ENCODE peak calls at places on chromosomes 2 and 18, in six cellular contexts. A is IMR-90, E is tibial nerve, H is uterus, R is gastrocnemius medialis, T is H1. G is an unnamed sample.

GRCh38 chr2:130252880-130253645 is 54.8 kb upstream of the TUBA3E start:
- DNase-seq in E (no peak), A (no peak), H (no peak), T (no peak), R (no peak), G (no peak)

GRCh38 chr2:217530399-217531100 is 472.2 kb downstream of the TNS1 start:
- DNase-seq in R (no peak), T (no peak), H (peak), A (no peak), E (no peak), G (no peak)

GRCh38 chr2:23291274-23291673 is 93.7 kb upstream of the KLHL29 start:
- DNase-seq in E (peak), R (peak), H (peak), A (no peak), T (no peak), G (no peak)

GRCh38 chr2:109239720-109240119 is 110.7 kb downstream of the SH3RF3 start:
- DNase-seq in R (no peak), H (no peak), A (peak), E (no peak), T (no peak), G (no peak)

GRCh38 chr2:221370076-221370941 is 201.8 kb downstream of the EPHA4 start:
- DNase-seq in E (no peak), T (no peak), H (no peak), R (no peak), A (no peak), G (no peak)

GRCh38 chr2:219519526-219519916 is 5.2 kb downstream of the ASIC4 start:
- DNase-seq in R (no peak), E (no peak), A (no peak), T (no peak), H (no peak), G (no peak)

GRCh38 chr2:48912110-48912509 is 156.6 kb upstream of the LHCGR start:
- DNase-seq in H (no peak), R (no peak), E (no peak), A (no peak), T (no peak), G (no peak)

GRCh38 chr2:120267348-120267747 is 14.7 kb downstream of the RALB start:
- DNase-seq in T (no peak), R (no peak), H (no peak), E (no peak), A (no peak), G (no peak)

GRCh38 chr2:3634631-3635091 is 23.3 kb upstream of the ALLC start:
- DNase-seq in R (no peak), H (peak), T (no peak), A (no peak), E (no peak), G (no peak)

GRCh38 chr18:9101730-9102390 is 639 bp upstream of the NDUFV2 start:
- DNase-seq in T (no peak), E (no peak), R (no peak), A (peak), H (no peak), G (no peak)

GRCh38 chr2:177908182-177908581 is 164.4 kb downstream of the PDE11A start:
- DNase-seq in H (no peak), E (no peak), A (peak), T (no peak), R (no peak), G (no peak)

GRCh38 chr2:237422309-237422708 is 8.3 kb upstream of the COL6A3 start:
- DNase-seq in R (no peak), A (peak), H (no peak), T (no peak), E (no peak), G (no peak)

GRCh38 chr18:2411381-2411977 is 159.8 kb downstream of the METTL4 start:
- DNase-seq in E (no peak), A (peak), R (no peak), T (no peak), H (no peak), G (no peak)

GRCh38 chr2:167944825-167945659 is 302.4 kb downstream of the STK39 start:
- DNase-seq in H (no peak), R (no peak), E (no peak), T (no peak), A (peak), G (no peak)

GRCh38 chr2:135909976-135910375 is 33.7 kb upstream of the MCM6 start:
- DNase-seq in R (no peak), A (peak), E (no peak), H (no peak), T (no peak), G (no peak)

GRCh38 chr2:96407919-96408550 is 72.5 kb downstream of the NCAPH start:
- DNase-seq in R (no peak), T (no peak), A (no peak), E (no peak), H (no peak), G (no peak)

GRCh38 chr18:37362158-37362890 is 203.3 kb downstream of the CELF4 start:
- DNase-seq in E (no peak), H (no peak), T (peak), R (no peak), A (no peak), G (no peak)

GRCh38 chr2:216770050-216770449 is 74.7 kb upstream of the IGFBP5 start:
- DNase-seq in E (no peak), T (peak), A (no peak), R (no peak), H (no peak), G (no peak)

GRCh38 chr18:6781846-6782245 is 52.3 kb downstream of the ARHGAP28 start:
- DNase-seq in H (no peak), E (no peak), T (no peak), A (peak), R (peak), G (no peak)

GRCh38 chr18:13464432-13465125 is 246.0 kb downstream of the LDLRAD4 start:
- DNase-seq in H (no peak), T (no peak), A (no peak), R (peak), E (peak), G (no peak)

GRCh38 chr2:155722290-155722689 is 610.2 kb downstream of the NR4A2 start:
- DNase-seq in H (no peak), A (no peak), E (no peak), T (no peak), R (no peak), G (no peak)

GRCh38 chr18:48402953-48403352 is 6.2 kb downstream of the ZBTB7C start:
- DNase-seq in R (no peak), H (no peak), T (no peak), A (no peak), E (no peak), G (no peak)

GRCh38 chr2:117972466-117973123 is 41.3 kb downstream of the CCDC93 start:
- DNase-seq in A (peak), E (no peak), H (no peak), T (no peak), R (no peak), G (no peak)

GRCh38 chr2:121285077-121285449 is at the start of gene TFCP2L1:
- DNase-seq in H (no peak), E (no peak), A (no peak), R (no peak), T (no peak), G (no peak)

GRCh38 chr2:241739177-241739576 is 4.7 kb downstream of the D2HGDH start:
- DNase-seq in H (no peak), R (no peak), T (no peak), A (no peak), E (no peak), G (no peak)

GRCh38 chr2:17476060-17476459 is 42.2 kb downstream of the RAD51AP2 start:
- DNase-seq in H (no peak), R (no peak), A (no peak), T (no peak), E (no peak), G (no peak)

GRCh38 chr18:24009651-24010333 is 4.8 kb upstream of the TTC39C start:
- DNase-seq in R (no peak), E (no peak), H (no peak), A (no peak), T (no peak), G (no peak)

GRCh38 chr2:96800762-96801463 is 15.2 kb upstream of the CNNM3 start:
- DNase-seq in R (peak), T (peak), A (peak), H (peak), E (peak), G (peak)

GRCh38 chr18:31369478-31369877 is 7.1 kb upstream of the DSG4 start:
- DNase-seq in R (no peak), H (no peak), T (no peak), E (no peak), A (no peak), G (no peak)

GRCh38 chr2:16785072-16785638 is 119.5 kb upstream of the CYRIA start:
- DNase-seq in E (no peak), T (no peak), H (no peak), A (no peak), R (no peak), G (no peak)

GRCh38 chr2:203787954-203788353 is 79.6 kb upstream of the CTLA4 start:
- DNase-seq in T (no peak), R (no peak), A (no peak), E (no peak), H (no peak), G (no peak)

GRCh38 chr2:20122864-20123263 is 71.4 kb upstream of the LAPTM4A start:
- DNase-seq in H (no peak), A (no peak), T (no peak), E (no peak), R (no peak), G (no peak)
- H3K27ac ChIP-seq in H (no peak), A (no peak), T (no peak), E (no peak), R (no peak), G (no peak)

DNA sequence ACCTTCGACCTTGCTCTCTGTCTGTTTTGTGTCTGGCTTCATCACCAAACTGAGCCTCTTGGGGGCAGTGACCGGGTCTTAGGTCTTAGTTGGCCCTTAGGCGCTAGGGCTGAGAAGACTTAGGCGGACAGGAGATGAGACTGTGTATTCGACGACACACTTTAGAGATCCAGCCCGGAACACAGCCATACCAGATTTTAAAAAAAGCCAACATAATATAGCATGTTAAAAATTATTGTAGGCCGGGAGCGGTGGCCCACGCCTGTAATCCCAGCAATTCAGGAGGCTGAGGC is 9.5 kb upstream of the PROC start:
- DNase-seq in H (no peak), A (no peak), E (no peak), T (no peak), R (no peak), G (no peak)
- H3K4me3 ChIP-seq in H (peak), A (no peak), E (no peak), T (peak), R (peak), G (peak)

DNA sequence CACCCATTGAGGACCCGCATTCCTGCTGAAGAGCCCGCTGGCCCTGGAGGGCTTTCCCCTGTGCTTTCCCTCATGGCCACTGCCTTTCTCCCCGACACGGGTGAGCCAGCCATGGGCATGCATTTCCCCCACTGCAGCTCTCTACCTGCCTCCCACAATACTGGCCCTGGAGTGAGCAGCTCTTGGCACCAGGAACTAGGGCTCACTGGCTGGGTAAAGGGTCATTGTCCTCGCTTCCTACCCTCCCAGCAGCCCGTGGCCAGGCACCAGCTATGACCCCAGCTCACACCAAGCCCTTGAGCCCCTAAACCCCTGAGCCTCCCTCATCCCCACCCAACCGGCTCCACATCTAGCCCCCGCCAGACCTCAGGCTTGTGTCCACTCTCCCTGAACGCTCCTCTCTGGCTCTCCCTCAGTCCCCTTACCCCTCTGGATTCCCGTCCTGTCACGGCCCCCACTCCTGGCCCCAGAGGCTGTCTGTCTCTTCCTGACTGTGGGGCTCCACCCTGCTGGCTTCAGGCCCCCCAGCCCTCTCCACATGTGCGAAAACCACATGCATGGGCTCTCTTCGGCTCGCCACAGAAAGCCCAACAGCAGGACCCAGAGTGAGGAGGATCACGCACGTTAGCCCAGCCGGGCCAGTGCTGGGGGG is 199.8 kb downstream of the ZFP36L2 start:
- DNase-seq in H (no peak), E (no peak), A (no peak), R (no peak), T (no peak), G (no peak)
- H3K27ac ChIP-seq in H (peak), E (peak), A (no peak), R (peak), T (no peak), G (no peak)

GRCh38 chr18:80158365-80158764 is 49.3 kb downstream of the ADNP2 start:
- DNase-seq in R (no peak), T (no peak), H (no peak), A (no peak), E (no peak), G (no peak)
- H3K4me3 ChIP-seq in R (no peak), T (no peak), H (no peak), A (no peak), E (no peak), G (no peak)

GRCh38 chr2:228927028-228928010 is 343.8 kb downstream of the PID1 start:
- DNase-seq in A (no peak), E (no peak), R (no peak), T (no peak), H (no peak), G (no peak)
- H3K27ac ChIP-seq in A (no peak), E (no peak), R (no peak), T (no peak), H (no peak), G (no peak)